ENCODE peak calls at places on chromosomes 2 and 18, in eight cellular contexts. One of them, this sample, is unnamed. For H3K9me3, the result is how much of the 10 kb centered on the place peaks cover.

GRCh38 chr2:9908639-9909038 is 42.9 kb upstream of the GRHL1 start:
- DNase-seq in H9: no peak
- DNase-seq in uterus: no peak
- DNase-seq in Peyer's patch: no peak
- DNase-seq in adrenal gland: no peak
- DNase-seq in SJCRH30: no peak
- DNase-seq in AG04450: no peak
- DNase-seq in heart left ventricle: no peak
- DNase-seq in this sample: no peak

GRCh38 chr2:33275689-33276444 is 200.6 kb upstream of the RASGRP3 start:
- DNase-seq in H9: no peak
- DNase-seq in uterus: peak
- DNase-seq in Peyer's patch: no peak
- DNase-seq in adrenal gland: peak
- DNase-seq in SJCRH30: no peak
- DNase-seq in AG04450: peak
- DNase-seq in heart left ventricle: peak
- DNase-seq in this sample: peak

GRCh38 chr2:204544961-204545860 is at the start of gene PARD3B:
- DNase-seq in H9: peak
- DNase-seq in uterus: peak
- DNase-seq in Peyer's patch: peak
- DNase-seq in adrenal gland: peak
- DNase-seq in SJCRH30: peak
- DNase-seq in AG04450: no peak
- DNase-seq in heart left ventricle: peak
- DNase-seq in this sample: no peak

GRCh38 chr2:216115224-216115582 is 6.1 kb downstream of the XRCC5 start:
- DNase-seq in H9: no peak
- DNase-seq in uterus: no peak
- DNase-seq in Peyer's patch: no peak
- DNase-seq in adrenal gland: no peak
- DNase-seq in SJCRH30: no peak
- DNase-seq in AG04450: no peak
- DNase-seq in heart left ventricle: no peak
- DNase-seq in this sample: no peak

GRCh38 chr2:143505542-143505941 is 376.3 kb downstream of the ARHGAP15 start:
- DNase-seq in H9: no peak
- DNase-seq in uterus: no peak
- DNase-seq in Peyer's patch: no peak
- DNase-seq in adrenal gland: no peak
- DNase-seq in SJCRH30: no peak
- DNase-seq in AG04450: no peak
- DNase-seq in heart left ventricle: no peak
- DNase-seq in this sample: no peak

GRCh38 chr2:219987830-219988229 is 360.4 kb downstream of the SLC4A3 start:
- DNase-seq in H9: no peak
- DNase-seq in uterus: no peak
- DNase-seq in Peyer's patch: no peak
- DNase-seq in adrenal gland: no peak
- DNase-seq in SJCRH30: no peak
- DNase-seq in AG04450: peak
- DNase-seq in heart left ventricle: no peak
- DNase-seq in this sample: no peak

GRCh38 chr2:111178730-111179405 is 58.2 kb downstream of the BCL2L11 start:
- DNase-seq in H9: no peak
- DNase-seq in uterus: no peak
- DNase-seq in Peyer's patch: no peak
- DNase-seq in adrenal gland: no peak
- DNase-seq in SJCRH30: peak
- DNase-seq in AG04450: peak
- DNase-seq in heart left ventricle: no peak
- DNase-seq in this sample: no peak

GRCh38 chr18:22346342-22346967 is 71.3 kb downstream of the CTAGE1 start:
- DNase-seq in H9: no peak
- DNase-seq in uterus: peak
- DNase-seq in Peyer's patch: no peak
- DNase-seq in adrenal gland: peak
- DNase-seq in SJCRH30: no peak
- DNase-seq in AG04450: peak
- DNase-seq in heart left ventricle: peak
- DNase-seq in this sample: peak

GRCh38 chr2:152560163-152560562 is 157.1 kb downstream of the PRPF40A start:
- DNase-seq in H9: no peak
- DNase-seq in uterus: no peak
- DNase-seq in Peyer's patch: no peak
- DNase-seq in adrenal gland: no peak
- DNase-seq in SJCRH30: no peak
- DNase-seq in AG04450: no peak
- DNase-seq in heart left ventricle: no peak
- DNase-seq in this sample: no peak

GRCh38 chr2:13193900-13194299 is 477.2 kb downstream of the TRIB2 start:
- DNase-seq in H9: no peak
- DNase-seq in uterus: no peak
- DNase-seq in Peyer's patch: no peak
- DNase-seq in adrenal gland: no peak
- DNase-seq in SJCRH30: peak
- DNase-seq in AG04450: no peak
- DNase-seq in heart left ventricle: no peak
- DNase-seq in this sample: no peak

GRCh38 chr18:72456802-72457201 is 87.3 kb downstream of the CBLN2 start:
- DNase-seq in H9: no peak
- DNase-seq in uterus: no peak
- DNase-seq in Peyer's patch: no peak
- DNase-seq in adrenal gland: no peak
- DNase-seq in SJCRH30: no peak
- DNase-seq in AG04450: no peak
- DNase-seq in heart left ventricle: no peak
- DNase-seq in this sample: no peak

GRCh38 chr2:190277234-190278112 is 42.2 kb downstream of the HIBCH start:
- DNase-seq in H9: no peak
- DNase-seq in uterus: no peak
- DNase-seq in Peyer's patch: no peak
- DNase-seq in adrenal gland: no peak
- DNase-seq in SJCRH30: peak
- DNase-seq in AG04450: no peak
- DNase-seq in heart left ventricle: no peak
- DNase-seq in this sample: no peak

GRCh38 chr2:210356944-210357343 is 42.0 kb upstream of the MYL1 start:
- DNase-seq in H9: peak
- DNase-seq in uterus: no peak
- DNase-seq in Peyer's patch: no peak
- DNase-seq in adrenal gland: no peak
- DNase-seq in SJCRH30: no peak
- DNase-seq in AG04450: no peak
- DNase-seq in heart left ventricle: no peak
- DNase-seq in this sample: no peak

GRCh38 chr18:79374408-79375171 is 21.1 kb upstream of the NFATC1 start:
- DNase-seq in H9: no peak
- DNase-seq in uterus: no peak
- DNase-seq in Peyer's patch: no peak
- DNase-seq in adrenal gland: no peak
- DNase-seq in SJCRH30: no peak
- DNase-seq in AG04450: no peak
- DNase-seq in heart left ventricle: no peak
- DNase-seq in this sample: no peak

GRCh38 chr2:203973000-203973399 is 36.4 kb downstream of the ICOS start:
- DNase-seq in H9: no peak
- DNase-seq in uterus: no peak
- DNase-seq in Peyer's patch: no peak
- DNase-seq in adrenal gland: no peak
- DNase-seq in SJCRH30: no peak
- DNase-seq in AG04450: no peak
- DNase-seq in heart left ventricle: no peak
- DNase-seq in this sample: no peak

GRCh38 chr18:62877448-62878221 is 162.3 kb downstream of the PHLPP1 start:
- DNase-seq in H9: peak
- DNase-seq in uterus: no peak
- DNase-seq in Peyer's patch: no peak
- DNase-seq in adrenal gland: no peak
- DNase-seq in SJCRH30: peak
- DNase-seq in AG04450: no peak
- DNase-seq in heart left ventricle: no peak
- DNase-seq in this sample: no peak

GRCh38 chr18:22650247-22650646 is 232.5 kb upstream of the CTAGE1 start:
- DNase-seq in H9: no peak
- DNase-seq in uterus: no peak
- DNase-seq in Peyer's patch: no peak
- DNase-seq in adrenal gland: no peak
- DNase-seq in SJCRH30: no peak
- DNase-seq in AG04450: no peak
- DNase-seq in heart left ventricle: no peak
- DNase-seq in this sample: no peak

GRCh38 chr18:22709288-22710060 is 223.7 kb upstream of the RBBP8 start:
- DNase-seq in H9: no peak
- DNase-seq in uterus: peak
- DNase-seq in Peyer's patch: no peak
- DNase-seq in adrenal gland: peak
- DNase-seq in SJCRH30: no peak
- DNase-seq in AG04450: no peak
- DNase-seq in heart left ventricle: no peak
- DNase-seq in this sample: no peak

GRCh38 chr2:96962567-96963203 is 23.7 kb downstream of the FAM178B start:
- DNase-seq in H9: no peak
- DNase-seq in uterus: no peak
- DNase-seq in Peyer's patch: no peak
- DNase-seq in adrenal gland: no peak
- DNase-seq in SJCRH30: no peak
- DNase-seq in AG04450: no peak
- DNase-seq in heart left ventricle: no peak
- DNase-seq in this sample: no peak

GRCh38 chr18:58069721-58070292 is 25.8 kb downstream of the NEDD4L start:
- DNase-seq in H9: peak
- DNase-seq in uterus: no peak
- DNase-seq in Peyer's patch: no peak
- DNase-seq in adrenal gland: no peak
- DNase-seq in SJCRH30: no peak
- DNase-seq in AG04450: no peak
- DNase-seq in heart left ventricle: no peak
- DNase-seq in this sample: no peak

GRCh38 chr18:30457156-30457555 is 585.4 kb downstream of the DSC3 start:
- DNase-seq in H9: no peak
- DNase-seq in uterus: no peak
- DNase-seq in Peyer's patch: no peak
- DNase-seq in adrenal gland: no peak
- DNase-seq in SJCRH30: no peak
- DNase-seq in AG04450: no peak
- DNase-seq in heart left ventricle: no peak
- DNase-seq in this sample: no peak

GRCh38 chr18:79121746-79122474 is 52.7 kb downstream of the ATP9B start:
- DNase-seq in H9: no peak
- DNase-seq in uterus: no peak
- DNase-seq in Peyer's patch: no peak
- DNase-seq in adrenal gland: no peak
- DNase-seq in SJCRH30: no peak
- DNase-seq in AG04450: no peak
- DNase-seq in heart left ventricle: no peak
- DNase-seq in this sample: no peak

GRCh38 chr2:71575966-71576365 is 122.6 kb downstream of the DYSF start:
- DNase-seq in H9: no peak
- DNase-seq in uterus: no peak
- DNase-seq in Peyer's patch: no peak
- DNase-seq in adrenal gland: no peak
- DNase-seq in SJCRH30: no peak
- DNase-seq in AG04450: no peak
- DNase-seq in heart left ventricle: no peak
- DNase-seq in this sample: no peak

GRCh38 chr18:2914844-2915243 is 68.0 kb downstream of the EMILIN2 start:
- DNase-seq in H9: no peak
- DNase-seq in uterus: no peak
- DNase-seq in Peyer's patch: no peak
- DNase-seq in adrenal gland: no peak
- DNase-seq in SJCRH30: no peak
- DNase-seq in AG04450: no peak
- DNase-seq in heart left ventricle: peak
- DNase-seq in this sample: no peak

GRCh38 chr18:9022397-9023170 is 79.9 kb upstream of the NDUFV2 start:
- DNase-seq in H9: no peak
- DNase-seq in uterus: no peak
- DNase-seq in Peyer's patch: no peak
- DNase-seq in adrenal gland: no peak
- DNase-seq in SJCRH30: no peak
- DNase-seq in AG04450: no peak
- DNase-seq in heart left ventricle: no peak
- DNase-seq in this sample: no peak

GRCh38 chr2:112811841-112812306 is 24.7 kb downstream of the IL1B start:
- DNase-seq in H9: no peak
- DNase-seq in uterus: no peak
- DNase-seq in Peyer's patch: no peak
- DNase-seq in adrenal gland: no peak
- DNase-seq in SJCRH30: no peak
- DNase-seq in AG04450: peak
- DNase-seq in heart left ventricle: peak
- DNase-seq in this sample: no peak
- H3K9me3 ChIP-seq in H9: under half
- H3K9me3 ChIP-seq in uterus: under half
- H3K9me3 ChIP-seq in Peyer's patch: under half
- H3K9me3 ChIP-seq in adrenal gland: under half
- H3K9me3 ChIP-seq in SJCRH30: under half
- H3K9me3 ChIP-seq in AG04450: under half
- H3K9me3 ChIP-seq in heart left ventricle: under half
- H3K9me3 ChIP-seq in this sample: under half

GRCh38 chr2:120765911-120766757 is 30.5 kb downstream of the GLI2 start:
- DNase-seq in H9: peak
- DNase-seq in uterus: peak
- DNase-seq in Peyer's patch: peak
- DNase-seq in adrenal gland: peak
- DNase-seq in SJCRH30: peak
- DNase-seq in AG04450: peak
- DNase-seq in heart left ventricle: peak
- DNase-seq in this sample: peak
- H3K27ac ChIP-seq in H9: no peak
- H3K27ac ChIP-seq in uterus: peak
- H3K27ac ChIP-seq in Peyer's patch: peak
- H3K27ac ChIP-seq in adrenal gland: peak
- H3K27ac ChIP-seq in SJCRH30: peak
- H3K27ac ChIP-seq in AG04450: peak
- H3K27ac ChIP-seq in heart left ventricle: peak
- H3K27ac ChIP-seq in this sample: peak

GRCh38 chr2:127376265-127376664 is 11.5 kb downstream of the MAP3K2 start:
- DNase-seq in H9: no peak
- DNase-seq in uterus: no peak
- DNase-seq in Peyer's patch: no peak
- DNase-seq in adrenal gland: no peak
- DNase-seq in SJCRH30: no peak
- DNase-seq in AG04450: no peak
- DNase-seq in heart left ventricle: no peak
- DNase-seq in this sample: no peak
- H3K9me3 ChIP-seq in H9: under half
- H3K9me3 ChIP-seq in uterus: under half
- H3K9me3 ChIP-seq in Peyer's patch: under half
- H3K9me3 ChIP-seq in adrenal gland: under half
- H3K9me3 ChIP-seq in SJCRH30: under half
- H3K9me3 ChIP-seq in AG04450: under half
- H3K9me3 ChIP-seq in heart left ventricle: under half
- H3K9me3 ChIP-seq in this sample: under half

DNA sequence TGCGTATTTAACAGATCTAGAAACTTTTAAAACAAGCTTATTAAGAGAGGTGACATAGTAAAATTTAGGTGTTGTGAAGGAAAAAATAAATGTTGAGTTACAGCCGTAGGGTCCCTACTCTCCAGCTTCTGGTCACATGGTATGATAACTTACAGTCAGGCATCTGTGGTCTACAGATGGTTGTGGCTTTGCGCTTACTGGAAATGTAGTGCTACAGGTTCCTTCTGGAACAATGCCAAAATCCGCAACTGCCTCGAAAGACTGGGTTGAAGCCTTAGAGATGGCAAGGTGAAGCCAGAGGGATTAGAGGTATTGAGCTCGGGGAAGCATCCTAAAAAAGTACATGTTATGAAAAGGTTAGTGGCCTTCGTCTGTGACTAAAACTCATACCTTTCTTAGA is 1323.9 kb upstream of the SLC39A10 start:
- DNase-seq in H9: no peak
- DNase-seq in uterus: no peak
- DNase-seq in Peyer's patch: no peak
- DNase-seq in adrenal gland: no peak
- DNase-seq in SJCRH30: no peak
- DNase-seq in AG04450: no peak
- DNase-seq in heart left ventricle: no peak
- DNase-seq in this sample: no peak
- H3K27ac ChIP-seq in H9: no peak
- H3K27ac ChIP-seq in uterus: no peak
- H3K27ac ChIP-seq in Peyer's patch: no peak
- H3K27ac ChIP-seq in adrenal gland: no peak
- H3K27ac ChIP-seq in SJCRH30: no peak
- H3K27ac ChIP-seq in AG04450: no peak
- H3K27ac ChIP-seq in heart left ventricle: no peak
- H3K27ac ChIP-seq in this sample: no peak

This sample was measured in thoracic aorta.